ENCODE peak calls at places on chromosomes 12 and 14, in nine cellular contexts. C is LoVo; B is uterus; J is lung microvascular endothelial cell; G is HEK293T; V is ACHN; K is HAP-1; I is hippocampal formation; E is activated CD4-positive, alpha-beta T cell treated with anti-CD3 and anti-CD28 coated beads for 1 hour. Y is an unnamed sample.

GRCh38 chr12:33111850-33112249 is 215.3 kb upstream of the PKP2 start:
- DNase-seq in I (no peak), K (no peak), G (no peak), J (no peak), C (no peak), V (no peak), B (no peak), E (no peak), Y (no peak)

GRCh38 chr12:79086546-79086945 is 222.0 kb downstream of the SYT1 start:
- DNase-seq in G (no peak), V (no peak), E (no peak), C (no peak), K (peak; percentile 63), I (no peak), J (no peak), B (no peak), Y (no peak)

GRCh38 chr14:55249423-55249822 is 21.8 kb upstream of the FBXO34 start:
- DNase-seq in G (no peak), C (no peak), I (no peak), E (no peak), V (peak; percentile 37), B (no peak), K (no peak), J (peak; percentile 19), Y (no peak)

GRCh38 chr14:74480051-74480450 is 13.1 kb downstream of the NPC2 start:
- DNase-seq in V (no peak), B (no peak), G (no peak), K (no peak), J (no peak), E (no peak), I (no peak), C (no peak), Y (no peak)

GRCh38 chr12:51924551-51925399 is 17.5 kb downstream of the ACVRL1 start:
- DNase-seq in G (no peak), V (no peak), C (no peak), J (peak; percentile 49), B (no peak), K (no peak), E (no peak), I (no peak), Y (no peak)

GRCh38 chr14:83207550-83207949 is 1673.9 kb upstream of the SEL1L start:
- DNase-seq in G (no peak), C (no peak), I (no peak), E (no peak), K (no peak), J (no peak), V (no peak), B (no peak), Y (no peak)

GRCh38 chr12:100348657-100349454 is 8.0 kb upstream of the SLC17A8 start:
- DNase-seq in G (peak; percentile 21), V (peak; percentile 71), C (peak; percentile 40), I (no peak), B (no peak), K (no peak), E (no peak), J (peak; percentile 45), Y (no peak)

GRCh38 chr12:77010637-77011548 is 54.5 kb downstream of the E2F7 start:
- DNase-seq in E (peak; percentile 40), I (peak; percentile 36), V (peak; percentile 86), B (peak; percentile 74), J (peak; percentile 79), G (peak; percentile 79), K (peak; percentile 86), C (peak; percentile 83), Y (peak; percentile 66)

GRCh38 chr14:61043506-61043905 is 62.5 kb downstream of the SLC38A6 start:
- DNase-seq in G (no peak), I (no peak), C (no peak), K (no peak), J (no peak), E (no peak), B (no peak), V (no peak), Y (no peak)

GRCh38 chr14:59155886-59156285 is 32.6 kb upstream of the DAAM1 start:
- DNase-seq in G (no peak), I (no peak), B (no peak), E (no peak), C (no peak), J (no peak), K (no peak), V (no peak), Y (no peak)